ENCODE peak calls at places on chromosomes 7 and 10, in six cellular contexts. One of them, this sample, is unnamed.

GRCh38 chr7:20913853-20914252 is 127.2 kb upstream of the SP8 start:
- DNase-seq in Right ventricle myocardium inferior: no peak
- DNase-seq in LHCN-M2: no peak
- DNase-seq in HuH-7.5: no peak
- DNase-seq in naive thymus-derived CD8-positive, alpha-beta T cell: no peak
- DNase-seq in COLO829: no peak
- DNase-seq in this sample: no peak

GRCh38 chr7:964401-965231 is 10.1 kb upstream of the ADAP1 start:
- DNase-seq in Right ventricle myocardium inferior: no peak
- DNase-seq in LHCN-M2: peak
- DNase-seq in HuH-7.5: no peak
- DNase-seq in naive thymus-derived CD8-positive, alpha-beta T cell: no peak
- DNase-seq in COLO829: peak
- DNase-seq in this sample: no peak

GRCh38 chr10:6124666-6125065 is 35.8 kb downstream of the RBM17 start:
- DNase-seq in Right ventricle myocardium inferior: no peak
- DNase-seq in LHCN-M2: peak
- DNase-seq in HuH-7.5: no peak
- DNase-seq in naive thymus-derived CD8-positive, alpha-beta T cell: no peak
- DNase-seq in COLO829: peak
- DNase-seq in this sample: no peak

GRCh38 chr7:87628780-87629569 is 777 bp downstream of the RUNDC3B start:
- DNase-seq in Right ventricle myocardium inferior: peak
- DNase-seq in LHCN-M2: no peak
- DNase-seq in HuH-7.5: peak
- DNase-seq in naive thymus-derived CD8-positive, alpha-beta T cell: peak
- DNase-seq in COLO829: no peak
- DNase-seq in this sample: no peak

GRCh38 chr10:4701016-4701415 is 125.0 kb upstream of the AKR1E2 start:
- DNase-seq in Right ventricle myocardium inferior: no peak
- DNase-seq in LHCN-M2: no peak
- DNase-seq in HuH-7.5: peak
- DNase-seq in naive thymus-derived CD8-positive, alpha-beta T cell: no peak
- DNase-seq in COLO829: no peak
- DNase-seq in this sample: no peak

GRCh38 chr10:47025540-47026300 is 114.5 kb downstream of the PTPN20 start:
- DNase-seq in Right ventricle myocardium inferior: peak
- DNase-seq in LHCN-M2: no peak
- DNase-seq in HuH-7.5: no peak
- DNase-seq in naive thymus-derived CD8-positive, alpha-beta T cell: peak
- DNase-seq in COLO829: no peak
- DNase-seq in this sample: no peak

GRCh38 chr7:36784991-36785940 is 61.0 kb upstream of the AOAH start:
- DNase-seq in Right ventricle myocardium inferior: no peak
- DNase-seq in LHCN-M2: no peak
- DNase-seq in HuH-7.5: no peak
- DNase-seq in naive thymus-derived CD8-positive, alpha-beta T cell: peak
- DNase-seq in COLO829: no peak
- DNase-seq in this sample: peak

GRCh38 chr7:155597753-155598140 is 46.7 kb upstream of the RBM33 start:
- DNase-seq in Right ventricle myocardium inferior: no peak
- DNase-seq in LHCN-M2: no peak
- DNase-seq in HuH-7.5: peak
- DNase-seq in naive thymus-derived CD8-positive, alpha-beta T cell: no peak
- DNase-seq in COLO829: no peak
- DNase-seq in this sample: no peak

GRCh38 chr10:126598009-126598408 is 72.5 kb downstream of the C10orf90 start:
- DNase-seq in Right ventricle myocardium inferior: no peak
- DNase-seq in LHCN-M2: peak
- DNase-seq in HuH-7.5: peak
- DNase-seq in naive thymus-derived CD8-positive, alpha-beta T cell: no peak
- DNase-seq in COLO829: peak
- DNase-seq in this sample: no peak

GRCh38 chr10:46220872-46221538 is 65.8 kb upstream of the ANTXRL start:
- DNase-seq in Right ventricle myocardium inferior: no peak
- DNase-seq in LHCN-M2: no peak
- DNase-seq in HuH-7.5: no peak
- DNase-seq in naive thymus-derived CD8-positive, alpha-beta T cell: no peak
- DNase-seq in COLO829: no peak
- DNase-seq in this sample: no peak

GRCh38 chr7:101921061-101921460 is 103.6 kb downstream of the CUX1 start:
- DNase-seq in Right ventricle myocardium inferior: no peak
- DNase-seq in LHCN-M2: no peak
- DNase-seq in HuH-7.5: no peak
- DNase-seq in naive thymus-derived CD8-positive, alpha-beta T cell: no peak
- DNase-seq in COLO829: no peak
- DNase-seq in this sample: no peak

GRCh38 chr10:103145860-103146466 is 47.1 kb downstream of the NT5C2 start:
- DNase-seq in Right ventricle myocardium inferior: no peak
- DNase-seq in LHCN-M2: peak
- DNase-seq in HuH-7.5: no peak
- DNase-seq in naive thymus-derived CD8-positive, alpha-beta T cell: no peak
- DNase-seq in COLO829: no peak
- DNase-seq in this sample: no peak

GRCh38 chr7:10537764-10538163 is 435.9 kb upstream of the PHF14 start:
- DNase-seq in Right ventricle myocardium inferior: no peak
- DNase-seq in LHCN-M2: no peak
- DNase-seq in HuH-7.5: no peak
- DNase-seq in naive thymus-derived CD8-positive, alpha-beta T cell: no peak
- DNase-seq in COLO829: no peak
- DNase-seq in this sample: no peak

This sample was measured in GM12878.